ENCODE peak calls at places on chromosomes 11 and 22, in eight cellular contexts. M is fibroblast of lung, Z is GM23248, H is PC-3, N is neural progenitor cell, A is astrocyte, U is H1, S is endothelial cell of umbilical vein. E is an unnamed sample.

GRCh38 chr11:104858882-104859735 is 39.2 kb downstream of the CASP12 start:
- DNase-seq in H (no peak), N (no peak), S (no peak), Z (no peak), M (peak; percentile 22), U (no peak), A (peak; percentile 12), E (peak; percentile 10)

GRCh38 chr11:75800136-75800675 is 14.8 kb upstream of the UVRAG start:
- DNase-seq in M (no peak), A (no peak), U (no peak), S (no peak), H (no peak), Z (no peak), N (no peak), E (no peak)

GRCh38 chr22:27045103-27045940 is 387.9 kb downstream of the MIAT start:
- DNase-seq in Z (peak; percentile 74), A (peak; percentile 83), M (peak; percentile 86), N (no peak), H (peak; percentile 1), S (peak; percentile 28), U (no peak), E (peak; percentile 28)

GRCh38 chr11:60763692-60764369 is 7.2 kb downstream of the MS4A15 start:
- DNase-seq in U (no peak), M (no peak), Z (no peak), S (no peak), N (no peak), A (no peak), H (peak; percentile 60), E (no peak)

GRCh38 chr22:44364750-44365118 is 52.0 kb upstream of the SHISAL1 start:
- DNase-seq in A (no peak), S (no peak), Z (no peak), M (no peak), U (no peak), N (no peak), H (no peak), E (no peak)

GRCh38 chr11:326842-327580 is 6.4 kb upstream of the IFITM3 start:
- DNase-seq in U (no peak), Z (peak; percentile 40), N (no peak), S (peak; percentile 84), H (no peak), A (no peak), M (peak; percentile 38), E (no peak)

GRCh38 chr11:25527841-25528240 is 804.1 kb upstream of the ANO3 start:
- DNase-seq in A (no peak), U (no peak), Z (no peak), S (no peak), N (no peak), M (no peak), H (no peak), E (no peak)

GRCh38 chr11:75562836-75563484 is 907 bp downstream of the SERPINH1 start:
- DNase-seq in U (peak; percentile 79), A (peak; percentile 62), M (peak; percentile 76), H (peak; percentile 49), Z (peak; percentile 83), N (peak; percentile 95), S (peak; percentile 72), E (peak; percentile 98)

GRCh38 chr11:122804796-122805195 is 33.5 kb upstream of the CRTAM start:
- DNase-seq in H (peak; percentile 57), A (no peak), S (no peak), N (no peak), U (no peak), M (no peak), Z (peak; percentile 57), E (no peak)

GRCh38 chr11:134406264-134407185 is 5.5 kb downstream of the B3GAT1 start:
- DNase-seq in M (no peak), S (no peak), Z (peak; percentile 23), N (no peak), U (no peak), H (no peak), A (no peak), E (no peak)

GRCh38 chr11:22875869-22876473 is 15.7 kb upstream of the CCDC179 start:
- DNase-seq in N (peak; percentile 85), A (peak; percentile 64), Z (peak; percentile 94), S (peak; percentile 89), U (peak; percentile 52), H (peak; percentile 89), M (peak; percentile 75), E (peak; percentile 92)

GRCh38 chr11:130110325-130111108 is 40.8 kb downstream of the APLP2 start:
- DNase-seq in S (no peak), U (no peak), H (no peak), N (no peak), M (no peak), Z (no peak), A (no peak), E (no peak)

GRCh38 chr11:130109441-130109840 is 39.7 kb downstream of the APLP2 start:
- DNase-seq in A (no peak), M (no peak), Z (no peak), H (no peak), N (no peak), U (no peak), S (no peak), E (no peak)

GRCh38 chr11:130103296-130103814 is 33.7 kb downstream of the APLP2 start:
- DNase-seq in N (no peak), M (peak; percentile 99), H (peak; percentile 97), Z (peak; percentile 90), A (peak; percentile 99), S (peak; percentile 75), U (no peak), E (no peak)

GRCh38 chr11:130102457-130103249 is 33.0 kb downstream of the APLP2 start:
- DNase-seq in U (no peak), A (no peak), S (no peak), Z (peak; percentile 12), N (no peak), M (no peak), H (no peak), E (no peak)

GRCh38 chr11:130106381-130106780 is 36.7 kb downstream of the APLP2 start:
- DNase-seq in U (no peak), A (no peak), Z (no peak), M (no peak), N (no peak), S (no peak), H (no peak), E (no peak)
- H3K79me2 ChIP-seq in U (peaks cover 71% of the 10 kb centered on the region), A (peaks cover 33% of the 10 kb centered on the region), Z (peaks cover 44% of the 10 kb centered on the region), M (peaks cover 11% of the 10 kb centered on the region), N (peaks cover 91% of the 10 kb centered on the region), S (peaks cover 81% of the 10 kb centered on the region), H (peaks cover 58% of the 10 kb centered on the region), E (peaks cover 87% of the 10 kb centered on the region)

GRCh38 chr11:92225563-92226308 is 1.1 kb downstream of the FAT3 start:
- DNase-seq in Z (peak; percentile 34), N (peak; percentile 77), A (peak; percentile 8), S (no peak), H (no peak), U (peak; percentile 77), M (no peak), E (peak; percentile 77)

GRCh38 chr11:92227954-92228935 is 3.6 kb downstream of the FAT3 start:
- DNase-seq in S (no peak), U (no peak), N (peak; percentile 13), H (no peak), Z (peak; percentile 46), A (peak; percentile 20), M (peak; percentile 38), E (no peak)

GRCh38 chr11:92226331-92227232 is 2.0 kb downstream of the FAT3 start:
- DNase-seq in N (peak; percentile 78), S (no peak), M (peak; percentile 27), U (peak; percentile 81), Z (peak; percentile 55), A (peak; percentile 6), H (no peak), E (peak; percentile 89)

GRCh38 chr11:92225206-92225562 is 566 bp downstream of the FAT3 start:
- DNase-seq in A (no peak), M (no peak), Z (no peak), U (no peak), S (no peak), H (no peak), N (peak; percentile 51), E (peak; percentile 52)

DNA sequence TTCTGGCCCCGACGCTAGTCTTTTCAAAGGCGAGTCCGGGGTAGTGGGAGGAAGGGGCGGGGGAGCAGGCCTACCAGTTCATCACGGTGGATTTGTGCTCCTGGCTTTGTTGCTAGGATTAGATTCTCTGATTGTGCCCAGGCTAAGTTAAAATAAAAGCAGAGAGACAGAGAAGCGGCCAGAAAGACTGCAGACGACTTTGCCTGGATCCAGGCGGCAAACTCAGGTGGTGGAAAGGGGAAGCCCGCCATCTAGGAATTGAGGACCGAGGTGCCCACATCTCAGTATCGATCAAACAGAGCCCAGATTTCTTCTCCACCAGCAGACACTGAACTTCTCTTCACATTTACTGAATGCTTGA is 2.6 kb downstream of the FAT3 start:
- DNase-seq in S (no peak), Z (no peak), M (no peak), H (no peak), U (no peak), N (peak; percentile 70), A (no peak), E (peak; percentile 51)
- TF ChIP-seq EZH2 in S (no peak), Z (peak; percentile 24), M (no peak), H (no peak), U (no peak), N (no peak), A (no peak), E (no peak)

DNA sequence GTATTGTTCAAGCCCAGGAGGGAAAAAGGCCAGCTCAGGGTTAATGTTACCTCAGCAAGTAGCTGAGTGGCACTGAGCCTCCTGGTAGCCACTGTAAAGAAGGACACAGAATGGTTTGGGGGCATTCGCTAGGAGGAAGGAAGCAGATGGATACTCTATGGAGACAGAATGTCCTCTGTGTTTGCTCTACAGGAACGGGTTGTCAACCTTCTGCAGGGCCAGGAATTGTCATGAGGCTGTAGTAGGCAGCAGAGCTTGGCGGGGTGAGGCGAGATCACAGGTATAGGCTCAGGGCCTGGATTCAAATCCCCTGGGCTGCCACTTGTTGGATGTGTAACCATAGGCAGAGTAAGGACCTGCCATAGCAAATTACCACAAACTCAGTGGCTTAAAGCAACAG is 3.0 kb upstream of the LRRC75B start:
- DNase-seq in Z (no peak), M (no peak), A (no peak), S (no peak), H (no peak), N (no peak), U (no peak), E (no peak)
- H3K27ac ChIP-seq in Z (no peak overlapping the region), M (no peak overlapping the region), A (no peak overlapping the region), S (no peak overlapping the region), H (no peak overlapping the region), N (no peak overlapping the region), U (no peak overlapping the region), E (no peak overlapping the region)

GRCh38 chr22:24024354-24024753 is 13.2 kb downstream of the CABIN1 start:
- DNase-seq in A (no peak), U (no peak), Z (no peak), M (no peak), S (no peak), N (no peak), H (no peak), E (no peak)

GRCh38 chr22:24027389-24027980 is 16.4 kb downstream of the CABIN1 start:
- DNase-seq in N (no peak), A (no peak), U (no peak), H (no peak), S (no peak), Z (peak; percentile 21), M (no peak), E (no peak)

GRCh38 chr22:24026733-24027132 is 15.6 kb downstream of the CABIN1 start:
- DNase-seq in H (no peak), Z (no peak), N (no peak), A (no peak), M (no peak), U (no peak), S (no peak), E (no peak)

GRCh38 chr22:24025475-24025874 is 14.4 kb downstream of the CABIN1 start:
- DNase-seq in M (no peak), S (no peak), A (no peak), U (no peak), N (no peak), H (no peak), Z (no peak), E (no peak)

GRCh38 chr22:24026056-24026455 is 15.0 kb downstream of the CABIN1 start:
- DNase-seq in M (no peak), S (no peak), Z (no peak), H (no peak), N (no peak), U (no peak), A (no peak), E (no peak)
- H3K79me2 ChIP-seq in M (peaks cover 15% of the 10 kb centered on the region), S (peaks cover 38% of the 10 kb centered on the region), Z (peaks cover 100% of the 10 kb centered on the region), H (peaks cover 69% of the 10 kb centered on the region), N (peaks cover 76% of the 10 kb centered on the region), U (peaks cover 79% of the 10 kb centered on the region), A (peaks cover 49% of the 10 kb centered on the region), E (peaks cover 56% of the 10 kb centered on the region)